ENCODE peak calls at places on chromosomes 2 and 18, in five cellular contexts. C, X, S, O and T are unnamed samples.

GRCh38 chr18:44744206-44745180 is 63.8 kb downstream of the SETBP1 start:
- DNase-seq in C (no peak), X (no peak), S (no peak), O (no peak), T (no peak)

GRCh38 chr18:61756244-61756643 is 136.6 kb downstream of the RNF152 start:
- DNase-seq in C (no peak), X (no peak), S (no peak), O (no peak), T (no peak)

GRCh38 chr2:148493822-148494563 is 150.6 kb upstream of the EPC2 start:
- DNase-seq in C (no peak), X (no peak), S (no peak), O (no peak), T (peak; percentile 5)

GRCh38 chr2:204183608-204184007 is 247.0 kb downstream of the ICOS start:
- DNase-seq in C (no peak), X (no peak), S (no peak), O (no peak), T (no peak)

GRCh38 chr18:29653816-29654215 is 1388.7 kb downstream of the DSC3 start:
- DNase-seq in C (no peak), X (no peak), S (no peak), O (no peak), T (no peak)

GRCh38 chr2:117854610-117855009 is 40.1 kb downstream of the DDX18 start:
- DNase-seq in C (no peak), X (no peak), S (no peak), O (no peak), T (no peak)

GRCh38 chr2:62904344-62904743 is 146.3 kb upstream of the OTX1 start:
- DNase-seq in C (no peak), X (no peak), S (no peak), O (no peak), T (no peak)

GRCh38 chr2:186780701-186781316 is 68.2 kb downstream of the ZSWIM2 start:
- DNase-seq in C (peak; percentile 4), X (peak; percentile 11), S (no peak), O (no peak), T (no peak)

GRCh38 chr2:108626993-108627392 is 92.3 kb upstream of the RANBP2 start:
- DNase-seq in C (no peak), X (no peak), S (no peak), O (no peak), T (no peak)